ENCODE peak calls at places on chromosomes 2 and 18, in eight cellular contexts. I is NCI-H510A treated with DMSO at 0.1 percent for 48 hours; E is NCI-H2029; V is NCI-H774; T is central memory CD8-positive, alpha-beta T cell; B is iPS DF 19.7; K is stimulated activated CD4-positive, alpha-beta T cell treated with anti-CD3 and anti-CD28 coated beads, Interleukin-1b, Interleukin-23, amount 100 ng/mL, for 48 hours; X is astrocyte. G is an unnamed sample.

GRCh38 chr2:228542277-228542676 is 360.8 kb upstream of the SPHKAP start:
- DNase-seq in I (no peak), E (no peak), V (no peak), T (no peak), B (no peak), K (no peak), X (no peak), G (no peak)

GRCh38 chr18:76610933-76611749 is 116.1 kb upstream of the ZNF516 start:
- DNase-seq in I (no peak), E (no peak), V (no peak), T (no peak), B (no peak), K (no peak), X (peak; percentile 61), G (no peak)

GRCh38 chr2:102276549-102277201 is 34.7 kb upstream of the IL1RL1 start:
- DNase-seq in I (no peak), E (no peak), V (no peak), T (no peak), B (no peak), K (no peak), X (no peak), G (no peak)

GRCh38 chr2:74011246-74011645 is 26.5 kb downstream of the TET3 start:
- DNase-seq in I (no peak), E (no peak), V (no peak), T (no peak), B (no peak), K (no peak), X (no peak), G (no peak)

GRCh38 chr18:12606592-12607315 is 51.2 kb downstream of the SPIRE1 start:
- DNase-seq in I (no peak), E (no peak), V (no peak), T (no peak), B (no peak), K (no peak), X (peak; percentile 72), G (no peak)

GRCh38 chr18:621181-621580 is 24.4 kb downstream of the CLUL1 start:
- DNase-seq in I (no peak), E (no peak), V (no peak), T (no peak), B (no peak), K (no peak), X (peak; percentile 40), G (no peak)

GRCh38 chr18:42141439-42141838 is 186.4 kb downstream of the PIK3C3 start:
- DNase-seq in I (no peak), E (no peak), V (no peak), T (no peak), B (peak; percentile 20), K (no peak), X (no peak), G (no peak)

GRCh38 chr18:51110073-51110797 is 80.2 kb downstream of the SMAD4 start:
- DNase-seq in I (no peak), E (no peak), V (no peak), T (peak; percentile 37), B (no peak), K (peak; percentile 74), X (no peak), G (no peak)

GRCh38 chr18:7735606-7736175 is 168.6 kb downstream of the PTPRM start:
- DNase-seq in I (no peak), E (no peak), V (no peak), T (no peak), B (no peak), K (no peak), X (no peak), G (no peak)

GRCh38 chr18:47969851-47970250 is 39.4 kb upstream of the SMAD2 start:
- DNase-seq in I (no peak), E (no peak), V (no peak), T (no peak), B (no peak), K (no peak), X (peak; percentile 55), G (no peak)

GRCh38 chr18:24003903-24004640 is 10.5 kb upstream of the TTC39C start:
- DNase-seq in I (no peak), E (no peak), V (no peak), T (no peak), B (no peak), K (no peak), X (peak; percentile 21), G (no peak)

GRCh38 chr18:55384551-55385275 is 203.3 kb downstream of the TCF4 start:
- DNase-seq in I (no peak), E (no peak), V (no peak), T (no peak), B (no peak), K (no peak), X (peak; percentile 23), G (no peak)

GRCh38 chr18:22309191-22309590 is 108.5 kb downstream of the CTAGE1 start:
- DNase-seq in I (no peak), E (no peak), V (no peak), T (no peak), B (no peak), K (no peak), X (peak; percentile 84), G (no peak)

GRCh38 chr2:113791697-113792590 is 35.5 kb upstream of the SLC35F5 start:
- DNase-seq in I (no peak), E (no peak), V (no peak), T (no peak), B (no peak), K (peak; percentile 10), X (peak; percentile 38), G (no peak)

G was measured in DMS153.